ENCODE peak calls at places on chromosomes 3 and 15, in six cellular contexts. W is psoas muscle, G is anterior cingulate cortex, E is glutamatergic neuron, D is DMS53, Z is tibial nerve. B is an unnamed sample.

GRCh38 chr3:148757238-148757930 is 59.7 kb downstream of the AGTR1 start:
- DNase-seq in W (no peak), G (no peak), E (no peak), D (no peak), Z (no peak), B (no peak)

GRCh38 chr15:51006336-51006985 is 88.2 kb downstream of the TNFAIP8L3 start:
- DNase-seq in W (no peak), G (no peak), E (no peak), D (no peak), Z (no peak), B (no peak)

GRCh38 chr3:161372321-161373260 is 1.3 kb upstream of the SPTSSB start:
- DNase-seq in W (no peak), G (peak), E (peak), D (peak), Z (no peak), B (peak)

GRCh38 chr3:120678331-120678845 is 3.7 kb downstream of the HGD start:
- DNase-seq in W (no peak), G (peak), E (no peak), D (peak), Z (peak), B (peak)

GRCh38 chr3:168582503-168582902 is 486.8 kb upstream of the GOLIM4 start:
- DNase-seq in W (no peak), G (no peak), E (no peak), D (no peak), Z (no peak), B (no peak)

GRCh38 chr3:126261037-126261436 is 80.7 kb upstream of the ALDH1L1 start:
- DNase-seq in W (peak), G (no peak), E (peak), D (peak), Z (peak), B (no peak)

GRCh38 chr3:139935866-139936817 is 1.2 kb downstream of the CLSTN2 start:
- DNase-seq in W (peak), G (peak), E (peak), D (peak), Z (peak), B (no peak)

GRCh38 chr15:85035980-85036379 is 54.3 kb downstream of the PDE8A start:
- DNase-seq in W (no peak), G (no peak), E (no peak), D (peak), Z (no peak), B (no peak)

GRCh38 chr15:76994001-76994400 is 925 bp upstream of the PSTPIP1 start:
- DNase-seq in W (peak), G (no peak), E (peak), D (no peak), Z (no peak), B (no peak)

GRCh38 chr15:63539517-63539916 is 35.1 kb downstream of the USP3 start:
- DNase-seq in W (no peak), G (no peak), E (peak), D (peak), Z (peak), B (peak)

GRCh38 chr3:158091526-158091925 is 14.7 kb downstream of the SHOX2 start:
- DNase-seq in W (no peak), G (no peak), E (no peak), D (no peak), Z (no peak), B (no peak)

GRCh38 chr3:77186728-77187127 is 146.8 kb downstream of the ROBO2 start:
- DNase-seq in W (no peak), G (no peak), E (no peak), D (no peak), Z (no peak), B (no peak)

GRCh38 chr3:194951931-194952572 is 266.4 kb downstream of the FAM43A start:
- DNase-seq in W (no peak), G (no peak), E (no peak), D (no peak), Z (no peak), B (no peak)

GRCh38 chr3:56976666-56977560 is 83.6 kb upstream of the SPATA12 start:
- DNase-seq in W (no peak), G (peak), E (peak), D (no peak), Z (no peak), B (peak)

GRCh38 chr3:189512039-189512438 is 119.2 kb upstream of the TP63 start:
- DNase-seq in W (no peak), G (no peak), E (no peak), D (no peak), Z (no peak), B (no peak)

GRCh38 chr3:44648564-44649229 is at the start of gene ZNF35:
- DNase-seq in W (peak), G (peak), E (peak), D (peak), Z (peak), B (peak)

GRCh38 chr3:83738202-83738601 is 1220.6 kb upstream of the CADM2 start:
- DNase-seq in W (no peak), G (no peak), E (no peak), D (no peak), Z (no peak), B (no peak)

GRCh38 chr3:188170461-188171459 is 16.8 kb downstream of the LPP start:
- DNase-seq in W (no peak), G (no peak), E (no peak), D (peak), Z (no peak), B (no peak)

GRCh38 chr3:152298393-152299242 is 29.9 kb downstream of the MBNL1 start:
- DNase-seq in W (peak), G (peak), E (peak), D (peak), Z (peak), B (peak)

GRCh38 chr15:72229076-72229946 is 1.7 kb downstream of the PKM start:
- DNase-seq in W (no peak), G (no peak), E (peak), D (peak), Z (peak), B (no peak)

GRCh38 chr3:41198526-41198925 is 779 bp upstream of the CTNNB1 start:
- DNase-seq in W (peak), G (peak), E (peak), D (peak), Z (peak), B (no peak)